ENCODE peak calls at places on chromosomes 4 and X, in six cellular contexts. S, P, E, O, N and T are unnamed samples.
A peak's percentile ranks its signal among the peaks of the same experiment; 100 is the strongest.

GRCh38 chr4:28225005-28225404 is 1364.4 kb downstream of the STIM2 start:
- DNase-seq in O (no peak), S (no peak), P (no peak), N (no peak), E (peak; percentile 69), T (no peak)

GRCh38 chr4:1045595-1046201 is 34.3 kb downstream of the FGFRL1 start:
- DNase-seq in P (peak; percentile 35), E (no peak), S (peak; percentile 5), N (no peak), O (no peak), T (no peak)

GRCh38 chrX:109943740-109944092 is 59.2 kb upstream of the TMEM164 start:
- DNase-seq in S (no peak), P (no peak), O (no peak), E (no peak), N (no peak), T (no peak)

GRCh38 chrX:16087081-16087480 is 36.3 kb upstream of the GRPR start:
- DNase-seq in P (no peak), N (no peak), O (no peak), S (no peak), E (no peak), T (no peak)

GRCh38 chr4:156294577-156294976 is 340.9 kb upstream of the CTSO start:
- DNase-seq in N (peak; percentile 77), S (no peak), E (peak; percentile 81), P (no peak), O (no peak), T (no peak)

GRCh38 chr4:16026155-16026761 is 57.6 kb downstream of the PROM1 start:
- DNase-seq in N (no peak), S (no peak), P (no peak), E (peak; percentile 63), O (peak; percentile 25), T (no peak)

GRCh38 chr4:107931775-107932321 is 499 bp downstream of the CYP2U1 start:
- DNase-seq in O (no peak), S (no peak), N (no peak), E (no peak), P (no peak), T (no peak)

GRCh38 chr4:98617358-98618047 is 40.9 kb downstream of the TSPAN5 start:
- DNase-seq in N (no peak), S (no peak), E (no peak), O (no peak), P (peak; percentile 53), T (no peak)

GRCh38 chr4:118351851-118352827 is 664 bp downstream of the PRSS12 start:
- DNase-seq in E (no peak), S (peak; percentile 17), N (no peak), O (peak; percentile 24), P (no peak), T (no peak)

GRCh38 chr4:127188847-127189246 is 443.9 kb upstream of the INTU start:
- DNase-seq in E (peak; percentile 1), P (no peak), O (no peak), S (no peak), N (no peak), T (no peak)

GRCh38 chr4:152640058-152640921 is 39.5 kb downstream of the TMEM154 start:
- DNase-seq in P (no peak), O (no peak), E (peak; percentile 17), N (no peak), S (no peak), T (no peak)

GRCh38 chrX:149638860-149639259 is 7.3 kb upstream of the TMEM185A start:
- DNase-seq in N (no peak), S (no peak), O (no peak), P (no peak), E (peak; percentile 46), T (no peak)

GRCh38 chr4:41990029-41990382 is 324 bp upstream of the SLC30A9 start:
- DNase-seq in E (peak; percentile 10), O (no peak), P (no peak), N (no peak), S (no peak), T (no peak)

GRCh38 chr4:1956631-1957030 is 52.1 kb downstream of the NELFA start:
- DNase-seq in E (no peak), P (no peak), N (no peak), O (no peak), S (no peak), T (no peak)

GRCh38 chrX:125132274-125132673 is 187.4 kb upstream of the TEX13C start:
- DNase-seq in N (no peak), P (no peak), E (peak; percentile 5), O (no peak), S (no peak), T (no peak)

GRCh38 chr4:82044141-82044993 is 329.4 kb downstream of the HNRNPD start:
- DNase-seq in P (peak; percentile 70), E (peak; percentile 47), S (peak; percentile 15), N (no peak), O (peak; percentile 64), T (no peak)

GRCh38 chr4:165668694-165669093 is 204.3 kb upstream of the TLL1 start:
- DNase-seq in N (no peak), P (no peak), S (no peak), E (peak; percentile 48), O (no peak), T (no peak)

GRCh38 chr4:13236485-13236884 is 247.7 kb downstream of the RAB28 start:
- DNase-seq in N (no peak), O (no peak), S (no peak), P (no peak), E (no peak), T (no peak)

GRCh38 chrX:146054311-146054710 is 236.7 kb downstream of the SLITRK2 start:
- DNase-seq in E (no peak), O (no peak), P (no peak), N (no peak), S (no peak), T (no peak)

GRCh38 chr4:77922158-77923094 is 59.8 kb downstream of the MRPL1 start:
- DNase-seq in S (no peak), N (no peak), O (no peak), E (peak; percentile 72), P (no peak), T (no peak)

GRCh38 chrX:26778320-26778888 is 562.4 kb downstream of the MAGEB5 start:
- DNase-seq in O (no peak), N (no peak), S (no peak), E (no peak), P (no peak), T (no peak)

GRCh38 chr4:54094449-54094848 is 5.5 kb upstream of the GSX2 start:
- DNase-seq in E (no peak), O (no peak), P (no peak), S (no peak), N (no peak), T (no peak)

GRCh38 chr4:128468485-128468989 is 180.9 kb upstream of the PGRMC2 start:
- DNase-seq in E (peak; percentile 64), O (no peak), N (peak; percentile 90), P (no peak), S (no peak), T (peak; percentile 72)

GRCh38 chr4:81723044-81723884 is 251.6 kb upstream of the RASGEF1B start:
- DNase-seq in N (no peak), O (no peak), S (no peak), E (no peak), P (no peak), T (no peak)

GRCh38 chr4:26220704-26221103 is 100.1 kb upstream of the RBPJ start:
- DNase-seq in E (peak; percentile 68), N (peak; percentile 31), S (no peak), O (no peak), P (no peak), T (no peak)

GRCh38 chrX:48478806-48479205 is 2.8 kb downstream of the FTSJ1 start:
- DNase-seq in N (no peak), P (no peak), S (no peak), E (no peak), O (no peak), T (no peak)

GRCh38 chrX:48477960-48478755 is 2.2 kb downstream of the FTSJ1 start:
- DNase-seq in P (no peak), N (no peak), O (no peak), E (no peak), S (no peak), T (no peak)

GRCh38 chrX:48482526-48482925 is 6.5 kb downstream of the FTSJ1 start:
- DNase-seq in N (no peak), E (no peak), P (no peak), S (no peak), O (no peak), T (no peak)

GRCh38 chrX:48480583-48480982 is 4.6 kb downstream of the FTSJ1 start:
- DNase-seq in N (no peak), S (no peak), O (no peak), P (no peak), E (no peak), T (no peak)

GRCh38 chrX:48480142-48480541 is 4.1 kb downstream of the FTSJ1 start:
- DNase-seq in E (no peak), O (no peak), N (no peak), S (no peak), P (no peak), T (no peak)
- TF ChIP-seq CTCF in E (no peak), O (no peak), N (no peak), S (no peak), P (no peak), T (no peak)

GRCh38 chr4:73662709-73663546 is 42.7 kb upstream of the RASSF6 start:
- DNase-seq in E (peak; percentile 68), P (no peak), O (no peak), S (no peak), N (no peak), T (no peak)
- TF ChIP-seq CTCF in E (peak; percentile 43), P (peak; percentile 37), O (peak; percentile 59), S (no peak), N (peak; percentile 44), T (peak; percentile 51)

GRCh38 chr4:168864831-168865541 is 145.1 kb downstream of the CBR4 start:
- DNase-seq in O (no peak), N (peak; percentile 59), P (no peak), E (no peak), S (no peak), T (no peak)
- TF ChIP-seq CTCF in O (peak; percentile 28), N (peak; percentile 57), P (no peak), E (no peak), S (no peak), T (peak; percentile 52)

GRCh38 chr4:149914521-149915115 is 99.0 kb upstream of the IQCM start:
- DNase-seq in S (no peak), N (no peak), E (peak; percentile 52), P (no peak), O (peak; percentile 73), T (no peak)
- TF ChIP-seq CTCF in S (peak; percentile 39), N (peak; percentile 66), E (peak; percentile 69), P (no peak), O (peak; percentile 78), T (peak; percentile 86)

DNA sequence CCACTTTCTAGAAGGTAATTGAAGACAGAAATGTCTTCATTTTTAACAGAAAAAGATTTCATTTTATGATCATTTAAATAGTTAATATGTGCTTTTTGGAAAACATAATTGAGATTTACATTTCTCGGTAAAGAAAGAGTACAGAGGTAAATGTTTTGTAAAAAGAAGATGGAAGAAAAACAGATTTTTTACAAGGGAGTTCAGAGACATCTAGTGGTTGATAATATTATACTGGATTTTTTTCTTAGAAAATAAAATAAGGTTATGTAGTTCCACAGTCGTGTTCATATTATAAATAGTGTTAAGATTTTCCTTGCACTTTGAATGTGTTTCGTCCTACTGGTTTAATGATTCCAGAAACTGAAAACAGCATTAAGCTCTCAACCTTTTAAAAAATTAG is 60.6 kb downstream of the SMARCA1 start:
- DNase-seq in N (no peak), S (no peak), O (no peak), P (no peak), E (no peak), T (no peak)
- TF ChIP-seq CTCF in N (no peak), S (no peak), O (peak; percentile 60), P (no peak), E (no peak), T (no peak)